ENCODE peak calls at places on chromosomes 13 and 19, in six cellular contexts. M, V, J, W, B and D are unnamed samples.
A peak's percentile ranks its signal among the peaks of the same experiment; 100 is the strongest.

GRCh38 chr13:50732712-50733111 is 110.8 kb downstream of the DLEU7 start:
- DNase-seq in M (peak; percentile 55), V (no peak), J (no peak), W (no peak), B (no peak), D (peak; percentile 64)

GRCh38 chr19:5345895-5346386 is 5.3 kb upstream of the PTPRS start:
- DNase-seq in M (peak; percentile 40), V (no peak), J (peak; percentile 19), W (no peak), B (no peak), D (no peak)

GRCh38 chr13:114002771-114003321 is 29.0 kb upstream of the C13orf46 start:
- DNase-seq in M (no peak), V (no peak), J (no peak), W (no peak), B (no peak), D (no peak)

GRCh38 chr13:31093145-31093885 is 68.4 kb downstream of the HSPH1 start:
- DNase-seq in M (peak; percentile 71), V (no peak), J (no peak), W (no peak), B (no peak), D (no peak)

GRCh38 chr13:97125810-97126738 is 96.1 kb upstream of the MBNL2 start:
- DNase-seq in M (peak; percentile 52), V (no peak), J (no peak), W (no peak), B (no peak), D (peak; percentile 6)

GRCh38 chr19:49889687-49890348 is 6.9 kb downstream of the IL4I1 start:
- DNase-seq in M (no peak), V (peak; percentile 77), J (peak; percentile 53), W (peak; percentile 61), B (peak; percentile 32), D (peak; percentile 83)

GRCh38 chr19:33519416-33519815 is 2.2 kb downstream of the PEPD start:
- DNase-seq in M (no peak), V (no peak), J (no peak), W (no peak), B (no peak), D (no peak)

GRCh38 chr19:1239796-1240737 is 1.5 kb upstream of the ATP5F1D start:
- DNase-seq in M (no peak), V (peak; percentile 94), J (peak; percentile 81), W (peak; percentile 79), B (peak; percentile 88), D (peak; percentile 83)

GRCh38 chr19:44847144-44848035 is 1.3 kb downstream of the NECTIN2 start:
- DNase-seq in M (no peak), V (peak; percentile 83), J (no peak), W (no peak), B (no peak), D (peak; percentile 78)